ENCODE peak calls at places on chromosome 3, in four cellular contexts. N, F, J and L are unnamed samples.

GRCh38 chr3:27467545-27467944 is 16.6 kb downstream of the SLC4A7 start:
- DNase-seq in N (no peak), J (no peak), F (peak), L (peak)

GRCh38 chr3:10198761-10199688 is 34.3 kb downstream of the IRAK2 start:
- DNase-seq in J (no peak), F (no peak), N (no peak), L (peak)

GRCh38 chr3:1848935-1849334 is 249.7 kb upstream of the CNTN4 start:
- DNase-seq in J (no peak), N (no peak), F (no peak), L (no peak)

GRCh38 chr3:47418167-47419082 is 37.6 kb downstream of the PTPN23 start:
- DNase-seq in J (no peak), F (peak), N (peak), L (no peak)

GRCh38 chr3:194632211-194632982 is 822 bp downstream of the TMEM44 start:
- DNase-seq in F (no peak), J (peak), N (no peak), L (peak)

GRCh38 chr3:151327571-151328198 is 1.7 kb downstream of the P2RY13 start:
- DNase-seq in F (peak), N (no peak), J (no peak), L (no peak)

GRCh38 chr3:52240059-52240885 is 1.3 kb upstream of the TWF2 start:
- DNase-seq in N (peak), J (peak), F (peak), L (peak)

GRCh38 chr3:194928183-194928736 is 242.6 kb downstream of the FAM43A start:
- DNase-seq in J (no peak), F (peak), N (no peak), L (peak)

GRCh38 chr3:74614133-74614967 is at the start of gene CNTN3:
- DNase-seq in F (peak), N (peak), J (peak), L (peak)

GRCh38 chr3:146164951-146165350 is 4.0 kb upstream of the PLOD2 start:
- DNase-seq in N (no peak), J (no peak), F (no peak), L (no peak)

GRCh38 chr3:192906940-192907339 is 10.7 kb downstream of the MB21D2 start:
- DNase-seq in N (no peak), F (peak), J (no peak), L (no peak)

GRCh38 chr3:123783811-123784210 is 100.3 kb downstream of the MYLK start:
- DNase-seq in F (peak), N (no peak), J (no peak), L (no peak)

GRCh38 chr3:188152660-188153497 is 1.1 kb upstream of the LPP start:
- DNase-seq in N (no peak), J (no peak), F (peak), L (peak)

GRCh38 chr3:23999012-23999641 is 54.0 kb downstream of the NR1D2 start:
- DNase-seq in F (peak), J (peak), N (peak), L (peak)

GRCh38 chr3:125141596-125142417 is 70.7 kb downstream of the SLC12A8 start:
- DNase-seq in J (peak), N (no peak), F (peak), L (no peak)

GRCh38 chr3:48418140-48418539 is 11.7 kb downstream of the PLXNB1 start:
- DNase-seq in N (no peak), J (no peak), F (no peak), L (no peak)

GRCh38 chr3:122992628-122993570 is 34.7 kb downstream of the SEMA5B start:
- DNase-seq in F (no peak), N (peak), J (no peak), L (no peak)

GRCh38 chr3:149977391-149977790 is 6.7 kb upstream of the PFN2 start:
- DNase-seq in J (no peak), F (no peak), N (no peak), L (no peak)

GRCh38 chr3:108430540-108430939 is 79.9 kb downstream of the MYH15 start:
- DNase-seq in J (no peak), F (no peak), N (no peak), L (peak)

GRCh38 chr3:134018406-134018805 is 11.3 kb downstream of the SLCO2A1 start:
- DNase-seq in J (no peak), F (no peak), N (no peak), L (no peak)

GRCh38 chr3:45642731-45643152 is 46.5 kb upstream of the SACM1L start:
- DNase-seq in N (no peak), F (no peak), J (no peak), L (peak)

GRCh38 chr3:69896095-69896494 is 103.4 kb upstream of the SAMMSON start:
- DNase-seq in J (no peak), N (no peak), F (no peak), L (no peak)

GRCh38 chr3:43009547-43009946 is 30.4 kb downstream of the GASK1A start:
- DNase-seq in N (no peak), F (no peak), J (no peak), L (no peak)
- TF ChIP-seq CTCF in N (peak), F (no peak), J (peak), L (no peak)

GRCh38 chr3:4986175-4986610 is 7.0 kb downstream of the BHLHE40 start:
- DNase-seq in F (no peak), J (no peak), N (no peak), L (peak)

GRCh38 chr3:4983739-4984510 is 4.7 kb downstream of the BHLHE40 start:
- DNase-seq in N (no peak), J (no peak), F (peak), L (peak)

GRCh38 chr3:4985330-4986174 is 6.3 kb downstream of the BHLHE40 start:
- DNase-seq in F (no peak), N (peak), J (no peak), L (peak)

GRCh38 chr3:4982773-4983738 is 3.8 kb downstream of the BHLHE40 start:
- DNase-seq in N (no peak), F (no peak), J (no peak), L (peak)

GRCh38 chr3:4984511-4984864 is 5.3 kb downstream of the BHLHE40 start:
- DNase-seq in J (no peak), N (no peak), F (no peak), L (no peak)
- H3K4me3 ChIP-seq in J (peak), N (peak), F (no peak), L (peak)

DNA sequence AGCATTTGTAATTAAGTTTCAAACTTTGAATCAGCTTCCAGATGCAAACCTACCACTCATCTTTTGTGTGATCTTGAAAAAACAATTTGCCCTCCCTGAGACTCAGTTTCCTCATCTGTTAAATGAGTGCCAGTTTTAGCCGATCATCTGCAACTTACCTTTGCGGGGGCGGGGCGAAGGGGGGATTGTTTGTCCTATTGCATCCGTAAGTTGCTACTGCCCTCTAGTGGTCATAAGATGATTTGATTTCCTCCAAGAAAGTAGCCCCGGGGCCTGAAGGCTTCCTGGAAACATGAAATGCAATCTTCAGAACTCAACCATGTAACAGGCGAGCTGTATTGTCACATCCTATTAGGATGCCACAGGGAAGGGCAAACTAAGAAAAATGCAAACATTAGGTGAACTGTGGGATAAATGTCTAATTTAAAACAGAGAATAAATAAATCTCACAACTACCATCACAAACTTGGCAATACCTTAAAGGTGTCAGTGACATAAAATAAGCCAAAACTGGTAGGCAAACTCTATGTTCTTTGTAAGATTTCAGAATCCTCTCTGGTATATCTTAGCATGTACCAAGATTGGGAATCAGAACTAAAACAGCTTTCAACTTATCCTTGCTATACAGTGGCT is 63.5 kb upstream of the CLDN18 start:
- DNase-seq in F (peak), J (peak), N (peak), L (peak)
- H3K27ac ChIP-seq in F (no peak), J (no peak), N (no peak), L (no peak)

GRCh38 chr3:49841126-49841525 is 15.2 kb downstream of the TRAIP start:
- DNase-seq in N (peak), F (peak), J (no peak), L (no peak)
- TF ChIP-seq CTCF in N (peak), F (peak), J (peak), L (peak)

DNA sequence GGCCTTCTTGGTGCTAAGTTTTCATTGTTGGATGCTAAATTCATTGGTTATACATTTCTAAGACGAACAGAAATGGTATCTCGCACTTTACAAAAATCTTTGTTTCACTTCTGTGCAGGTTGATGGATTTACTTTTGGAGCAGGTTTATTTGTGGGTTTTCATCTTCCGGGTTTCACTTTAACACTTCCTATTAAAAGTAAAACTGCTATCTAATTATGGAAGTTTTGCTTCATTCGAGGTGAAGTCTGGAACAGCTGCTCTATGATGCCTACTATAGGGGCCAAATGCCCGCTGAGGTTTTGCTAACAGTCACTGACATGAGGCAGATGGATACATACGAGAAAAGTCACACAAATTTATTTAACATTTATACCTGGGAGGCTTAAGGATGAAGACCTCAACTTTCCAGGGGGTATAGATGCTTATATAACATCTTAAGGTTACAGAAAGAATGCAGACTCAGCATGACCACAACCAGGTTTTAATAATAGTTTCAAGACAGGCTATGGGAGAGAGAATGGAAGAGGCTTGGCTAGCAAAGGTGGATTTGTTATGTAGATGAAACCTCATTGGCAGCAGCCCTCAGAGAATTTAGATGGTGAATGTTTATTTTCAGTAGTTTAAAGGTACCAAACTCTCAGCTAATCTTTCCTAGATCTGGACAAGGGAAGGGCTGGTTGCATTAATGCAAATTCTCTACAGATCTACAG is 54.2 kb downstream of the OSTN start:
- DNase-seq in F (no peak), N (no peak), J (no peak), L (no peak)
- H3K4me3 ChIP-seq in F (no peak), N (no peak), J (no peak), L (no peak)

DNA sequence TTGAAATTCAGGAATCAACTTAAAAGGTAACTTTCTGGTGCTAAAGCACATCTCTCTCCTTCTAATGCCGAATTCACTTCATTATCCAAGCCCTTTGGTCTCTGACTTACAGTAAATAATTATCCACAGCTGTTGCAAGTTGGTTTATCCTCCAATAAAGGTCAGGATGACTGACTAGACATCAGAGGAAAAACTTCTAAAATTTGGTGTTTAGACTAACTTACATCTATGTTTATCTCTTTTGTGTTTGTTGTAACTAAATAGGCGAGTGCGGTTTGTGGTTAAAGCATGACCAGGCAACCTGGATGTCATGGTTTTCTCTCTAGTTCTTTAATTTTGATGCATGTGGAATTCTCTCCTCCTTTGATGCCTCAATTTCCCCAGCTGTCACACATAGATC is 237.4 kb upstream of the LRTM1 start:
- DNase-seq in J (no peak), F (no peak), N (no peak), L (no peak)
- H3K27ac ChIP-seq in J (no peak), F (no peak), N (no peak), L (no peak)

GRCh38 chr3:13528217-13528801 is 20.6 kb upstream of the FBLN2 start:
- DNase-seq in N (peak), F (peak), J (peak), L (no peak)
- TF ChIP-seq CTCF in N (peak), F (no peak), J (peak), L (peak)

GRCh38 chr3:88149146-88149515 is 628 bp upstream of the C3orf38 start:
- DNase-seq in F (peak), J (no peak), N (peak), L (peak)
- H3K4me3 ChIP-seq in F (peak), J (peak), N (peak), L (peak)

DNA sequence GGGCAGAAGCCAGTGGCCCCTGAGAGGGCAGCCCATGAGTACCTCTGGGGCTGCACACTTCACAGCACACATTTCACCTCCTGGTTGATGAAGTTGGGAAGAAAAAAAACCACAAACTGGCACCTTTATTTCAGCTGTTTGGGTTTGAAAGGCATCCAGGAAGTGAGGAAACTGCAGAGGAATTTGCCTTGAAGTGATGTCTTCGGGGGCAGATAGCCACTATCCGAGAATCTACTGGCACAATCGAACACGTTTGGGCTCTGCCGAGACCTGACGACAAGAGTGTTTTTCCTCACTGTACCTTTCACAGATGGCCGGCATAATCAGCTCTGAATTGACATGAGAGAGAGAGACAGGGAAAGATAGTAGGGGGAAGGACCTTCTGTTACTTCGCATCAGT is 59.7 kb downstream of the LRIG1 start:
- DNase-seq in F (no peak), N (no peak), J (no peak), L (peak)
- H3K27ac ChIP-seq in F (peak), N (no peak), J (peak), L (no peak)